ENCODE peak calls at places on chromosomes 2 and 18, in eight cellular contexts. G is fibroblast of lung, X is hepatocyte, L is HFF-Myc, H is heart left ventricle, K is GM12865, I is AG10803, E is retinal pigment epithelial cell. Q is an unnamed sample.

GRCh38 chr2:37795938-37796337 is 124.5 kb upstream of the CDC42EP3 start:
- DNase-seq in X (no peak), G (peak; percentile 66), H (no peak), I (peak; percentile 91), L (no peak), K (no peak), E (peak; percentile 83), Q (peak; percentile 74)

GRCh38 chr18:35127201-35127600 is 86.0 kb downstream of the MAPRE2 start:
- DNase-seq in E (no peak), I (no peak), L (no peak), X (no peak), K (peak; percentile 13), G (peak; percentile 16), H (no peak), Q (no peak)

GRCh38 chr2:49251766-49252165 is 97.5 kb upstream of the FSHR start:
- DNase-seq in G (peak; percentile 55), H (no peak), L (no peak), I (peak; percentile 91), X (no peak), E (no peak), K (no peak), Q (peak; percentile 54)

GRCh38 chr2:42193722-42194187 is 24.6 kb downstream of the EML4 start:
- DNase-seq in I (no peak), H (no peak), X (no peak), L (no peak), G (peak; percentile 51), K (no peak), E (no peak), Q (peak; percentile 30)

GRCh38 chr2:205352593-205352992 is 329.7 kb upstream of the NRP2 start:
- DNase-seq in E (no peak), H (no peak), G (peak; percentile 32), K (no peak), I (peak; percentile 61), X (no peak), L (no peak), Q (peak; percentile 25)

GRCh38 chr2:182319556-182319955 is 107.3 kb downstream of the PDE1A start:
- DNase-seq in I (no peak), L (no peak), G (no peak), X (no peak), E (no peak), K (no peak), H (no peak), Q (peak; percentile 47)

GRCh38 chr2:241964133-241964532 is 94.6 kb downstream of the RTP5 start:
- DNase-seq in I (no peak), X (peak; percentile 65), G (no peak), H (no peak), E (no peak), K (no peak), L (no peak), Q (no peak)

GRCh38 chr18:14920976-14921375 is 173.0 kb downstream of the ANKRD30B start:
- DNase-seq in E (no peak), I (no peak), H (no peak), L (no peak), K (no peak), G (peak; percentile 3), X (no peak), Q (no peak)

GRCh38 chr2:193076995-193077394 is 882.3 kb upstream of the TMEFF2 start:
- DNase-seq in I (no peak), G (no peak), H (no peak), K (no peak), E (no peak), L (no peak), X (no peak), Q (no peak)

GRCh38 chr18:45626330-45627203 is 11.3 kb downstream of the SLC14A2 start:
- DNase-seq in G (no peak), K (no peak), I (peak; percentile 61), X (peak; percentile 39), L (no peak), E (no peak), H (no peak), Q (peak; percentile 84)

GRCh38 chr2:36731941-36732700 is 35.6 kb downstream of the VIT start:
- DNase-seq in X (peak; percentile 16), E (no peak), I (peak; percentile 90), L (peak; percentile 80), H (no peak), G (peak; percentile 39), K (no peak), Q (no peak)

GRCh38 chr18:26526128-26526965 is 22.0 kb downstream of the KCTD1 start:
- DNase-seq in X (no peak), I (peak; percentile 21), K (no peak), G (no peak), L (no peak), H (no peak), E (no peak), Q (no peak)

GRCh38 chr2:226376516-226377180 is 423.0 kb downstream of the IRS1 start:
- DNase-seq in G (no peak), I (peak; percentile 33), E (no peak), K (no peak), X (no peak), L (no peak), H (no peak), Q (peak; percentile 34)

GRCh38 chr2:233553366-233553765 is 13.2 kb downstream of the USP40 start:
- DNase-seq in K (no peak), E (no peak), H (no peak), X (no peak), L (no peak), I (no peak), G (no peak), Q (no peak)

GRCh38 chr2:47300081-47300480 is 102.9 kb upstream of the MSH2 start:
- DNase-seq in G (peak; percentile 50), I (peak; percentile 66), X (no peak), K (no peak), H (no peak), E (no peak), L (no peak), Q (no peak)

GRCh38 chr2:47301731-47302130 is 101.2 kb upstream of the MSH2 start:
- DNase-seq in K (no peak), H (no peak), E (no peak), I (no peak), L (no peak), X (no peak), G (no peak), Q (no peak)

GRCh38 chr2:47299555-47299954 is 103.4 kb upstream of the MSH2 start:
- DNase-seq in X (peak; percentile 62), I (peak; percentile 89), K (no peak), H (no peak), E (peak; percentile 95), L (no peak), G (peak; percentile 66), Q (peak; percentile 16)

GRCh38 chr2:47301277-47301618 is 101.7 kb upstream of the MSH2 start:
- DNase-seq in X (no peak), G (no peak), L (no peak), K (peak; percentile 67), I (no peak), H (no peak), E (no peak), Q (no peak)

DNA sequence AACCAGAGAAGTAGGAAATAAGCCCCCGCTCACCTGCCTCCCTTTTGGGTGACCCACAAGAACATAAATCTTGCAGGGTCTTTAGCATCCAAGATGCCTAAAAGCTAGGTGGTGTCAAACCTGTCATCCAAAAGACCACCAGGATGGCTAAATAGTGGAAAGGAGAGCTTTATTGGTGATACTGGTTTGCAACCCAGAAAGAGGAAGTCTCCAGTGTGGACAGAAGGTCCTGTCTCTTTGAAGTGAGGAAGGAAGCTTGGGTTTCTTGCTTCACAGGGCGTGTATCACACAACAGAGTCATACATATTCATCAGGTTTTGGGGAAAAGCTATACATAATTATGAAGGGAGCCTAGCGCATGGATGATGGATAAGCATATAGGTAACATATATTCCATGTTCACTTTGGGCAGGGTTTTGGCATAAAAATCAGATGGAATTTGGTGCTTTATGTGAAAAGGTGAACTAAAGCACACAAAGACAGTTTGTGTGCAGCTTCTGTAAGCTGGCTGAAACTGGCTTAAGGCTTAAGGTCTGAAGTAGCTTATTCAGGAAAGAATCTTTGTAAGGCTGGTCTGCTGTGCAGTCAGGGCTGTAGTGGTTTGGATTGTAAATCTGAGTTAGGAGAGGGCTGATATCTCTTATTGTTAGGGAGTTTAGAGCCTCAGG is 102.2 kb upstream of the MSH2 start:
- DNase-seq in K (peak; percentile 64), G (no peak), L (no peak), E (no peak), I (no peak), H (no peak), X (no peak), Q (no peak)
- H3K4me3 ChIP-seq in K (peak overlapping the region; percentile 27), G (no peak overlapping the region), L (no peak overlapping the region), E (no peak overlapping the region), I (no peak overlapping the region), H (no peak overlapping the region), X (no peak overlapping the region), Q (no peak overlapping the region)

DNA sequence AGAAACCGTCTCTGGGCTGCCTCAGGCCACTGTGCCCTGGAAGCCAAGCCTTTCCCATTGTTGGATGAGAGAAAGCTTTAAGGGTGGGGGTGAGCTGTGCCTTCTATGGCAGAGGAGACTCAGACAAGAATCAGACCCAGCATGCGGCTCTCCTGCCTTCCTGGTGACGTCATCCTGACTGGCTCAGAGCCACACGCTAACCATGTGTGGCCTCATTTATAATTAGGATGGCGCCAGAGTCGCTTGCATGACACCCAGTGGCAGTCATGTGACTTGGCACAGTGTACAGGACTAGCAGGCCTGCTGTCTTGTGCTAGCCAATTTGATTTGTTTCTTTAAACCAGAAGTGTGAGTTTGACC is 99.2 kb downstream of the SH3BP4 start:
- DNase-seq in L (peak; percentile 89), E (peak; percentile 84), H (peak; percentile 93), I (peak; percentile 97), G (peak; percentile 93), K (no peak), X (peak; percentile 78), Q (peak; percentile 92)
- TF ChIP-seq CTCF in L (peak; percentile 16), E (peak; percentile 5), H (no peak), I (peak; percentile 8), G (no peak), K (no peak), X (peak; percentile 16), Q (no peak)

DNA sequence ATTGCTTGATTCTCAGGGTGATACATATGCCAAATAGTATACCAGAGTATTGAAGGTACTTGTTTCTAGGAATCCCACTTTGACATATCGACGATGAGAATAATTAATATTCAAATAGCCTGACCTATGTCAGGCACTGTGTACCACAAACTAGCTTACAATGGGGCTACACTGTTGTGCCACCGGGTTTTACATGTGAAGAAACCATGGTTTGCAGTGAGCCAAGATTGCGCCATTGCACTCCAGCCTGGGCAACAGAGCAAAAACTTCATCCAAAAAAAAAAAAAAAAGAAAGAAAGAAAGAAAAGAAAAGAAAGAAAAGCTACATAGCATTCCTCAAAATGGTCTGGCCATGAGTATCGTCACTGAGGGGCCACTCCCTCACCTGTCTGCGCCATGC is 25.5 kb downstream of the GYPC start:
- DNase-seq in H (no peak), K (no peak), L (no peak), G (no peak), I (no peak), X (no peak), E (no peak), Q (no peak)
- H3K4me3 ChIP-seq in H (no peak overlapping the region), K (no peak overlapping the region), L (no peak overlapping the region), G (no peak overlapping the region), I (no peak overlapping the region), X (no peak overlapping the region), E (no peak overlapping the region), Q (no peak overlapping the region)

DNA sequence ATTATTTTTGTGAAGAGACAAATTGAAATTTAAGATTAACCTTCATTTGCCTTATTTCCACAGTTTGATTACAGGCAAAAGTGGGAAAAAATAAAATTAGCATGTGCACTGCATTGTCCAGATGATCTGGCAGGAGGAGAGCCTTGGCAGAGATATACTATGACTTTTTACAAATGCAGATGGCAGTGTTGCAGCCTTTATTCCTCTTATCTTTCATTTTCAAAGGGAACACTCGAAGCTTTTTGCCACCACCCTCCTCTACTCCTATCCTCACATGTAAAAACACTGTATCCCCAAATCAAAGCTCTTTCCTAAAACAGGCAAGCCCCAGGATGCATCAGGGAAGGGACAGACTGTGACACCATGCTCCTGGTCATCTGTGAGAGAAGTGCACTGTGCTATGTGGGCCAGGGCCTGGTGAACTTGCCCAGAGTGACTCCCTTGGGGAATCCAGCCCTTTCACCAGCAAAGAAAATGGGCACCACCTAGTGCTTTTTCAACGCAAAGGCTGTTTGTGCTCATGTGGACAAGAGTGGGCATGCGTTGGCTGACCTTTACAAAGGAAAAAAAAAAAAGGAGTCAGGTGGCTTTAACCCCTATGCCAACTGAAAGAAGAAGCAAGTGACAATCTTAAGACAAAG is 74.7 kb upstream of the ETAA1 start:
- DNase-seq in L (peak; percentile 45), X (peak; percentile 48), E (peak; percentile 29), K (peak; percentile 5), G (peak; percentile 79), H (no peak), I (peak; percentile 71), Q (peak; percentile 64)
- TF ChIP-seq CTCF in L (peak; percentile 51), X (peak; percentile 38), E (peak; percentile 66), K (no peak), G (peak; percentile 49), H (peak; percentile 9), I (peak; percentile 71), Q (peak; percentile 67)